ENCODE peak calls at places on chromosomes 5 and 9, in five cellular contexts. I, S, J, T and G are unnamed samples.

GRCh38 chr9:113886471-113886870 is 10.4 kb downstream of the ZNF618 start:
- DNase-seq in S (no peak), J (no peak), T (no peak), I (no peak), G (peak)

GRCh38 chr5:61342066-61342465 is 10.0 kb downstream of the ZSWIM6 start:
- DNase-seq in S (no peak), J (no peak), I (no peak), T (no peak), G (no peak)

GRCh38 chr5:1735320-1735970 is 64.2 kb downstream of the MRPL36 start:
- DNase-seq in J (no peak), S (no peak), I (peak), T (no peak), G (no peak)

GRCh38 chr5:148474025-148474511 is 90.3 kb downstream of the FBXO38 start:
- DNase-seq in I (no peak), J (no peak), S (no peak), T (no peak), G (no peak)

GRCh38 chr9:27408523-27408922 is 111.6 kb upstream of the EQTN start:
- DNase-seq in T (no peak), S (no peak), I (no peak), J (no peak), G (no peak)

GRCh38 chr9:26655166-26655565 is 237.4 kb downstream of the CAAP1 start:
- DNase-seq in J (no peak), T (no peak), S (no peak), I (no peak), G (no peak)

GRCh38 chr9:114307323-114308250 is 15.3 kb upstream of the ORM1 start:
- DNase-seq in I (peak), T (no peak), S (no peak), J (no peak), G (peak)

GRCh38 chr5:177403826-177404640 is 3.6 kb upstream of the PFN3 start:
- DNase-seq in S (no peak), I (peak), T (peak), J (peak), G (peak)

GRCh38 chr9:16873131-16873787 is 2.8 kb upstream of the BNC2 start:
- DNase-seq in S (no peak), J (no peak), T (no peak), I (no peak), G (no peak)

GRCh38 chr9:128688501-128689292 is at the start of gene SET:
- DNase-seq in T (peak), J (peak), I (peak), S (peak), G (peak)

GRCh38 chr5:120655828-120656435 is 191.8 kb downstream of the PRR16 start:
- DNase-seq in J (no peak), S (peak), T (no peak), I (no peak), G (no peak)

GRCh38 chr5:76460104-76460503 is 57.0 kb downstream of the IQGAP2 start:
- DNase-seq in S (no peak), T (no peak), J (no peak), I (no peak), G (no peak)

GRCh38 chr9:33988219-33988890 is 60.3 kb downstream of the UBAP2 start:
- DNase-seq in S (no peak), I (no peak), T (no peak), J (no peak), G (no peak)

GRCh38 chr9:97176206-97176605 is 131.3 kb upstream of the CCDC180 start:
- DNase-seq in I (no peak), S (no peak), T (no peak), J (no peak), G (no peak)

GRCh38 chr5:52880541-52880940 is 92.8 kb downstream of the ITGA1 start:
- DNase-seq in T (no peak), J (no peak), S (no peak), I (no peak), G (no peak)

DNA sequence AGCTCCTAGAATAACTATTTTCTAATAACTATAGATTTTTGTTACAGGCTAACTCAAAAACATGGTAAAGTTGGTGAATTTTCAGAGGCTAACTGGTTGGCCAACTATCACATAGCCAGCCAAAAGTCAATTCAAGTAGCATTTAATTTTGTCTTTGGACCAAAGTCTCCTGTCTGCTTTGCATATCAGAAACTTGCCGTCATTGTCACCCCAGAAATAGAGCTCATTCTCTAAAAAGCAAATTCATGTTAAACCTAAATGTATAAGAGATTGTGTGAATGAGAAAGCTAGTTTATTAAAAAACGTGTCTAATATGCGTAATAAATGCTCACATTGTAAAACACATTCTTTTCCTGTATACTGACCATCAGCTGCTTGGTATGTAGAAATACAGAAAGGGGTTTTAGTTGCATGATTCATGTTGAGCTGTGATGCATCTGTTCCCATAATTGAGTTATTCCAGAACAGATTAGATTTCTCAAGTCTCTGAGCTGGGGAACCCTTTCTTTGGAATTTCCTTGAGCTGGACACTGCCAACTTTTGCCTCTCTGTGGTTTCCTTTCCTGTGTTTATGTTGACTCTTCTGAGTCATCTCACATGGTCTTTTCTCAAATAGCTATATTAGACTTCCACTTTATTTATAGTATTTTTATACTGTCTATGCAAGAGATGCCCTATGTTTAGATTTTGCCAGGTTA is 7.3 kb downstream of the SRFBP1 start:
- DNase-seq in S (no peak), T (no peak), J (no peak), I (no peak), G (no peak)
- H3K27ac ChIP-seq in S (no peak), T (no peak), J (no peak), I (no peak), G (peak)

GRCh38 chr9:125648294-125648693 is 58.7 kb downstream of the MAPKAP1 start:
- DNase-seq in J (no peak), T (no peak), S (no peak), I (no peak), G (no peak)

GRCh38 chr9:125649826-125650225 is 57.2 kb downstream of the MAPKAP1 start:
- DNase-seq in T (no peak), I (no peak), J (no peak), S (no peak), G (no peak)

GRCh38 chr9:125649315-125649714 is 57.7 kb downstream of the MAPKAP1 start:
- DNase-seq in T (no peak), I (no peak), S (no peak), J (no peak), G (no peak)

GRCh38 chr9:125644819-125645507 is 62.0 kb downstream of the MAPKAP1 start:
- DNase-seq in J (no peak), T (no peak), I (no peak), S (no peak), G (no peak)

DNA sequence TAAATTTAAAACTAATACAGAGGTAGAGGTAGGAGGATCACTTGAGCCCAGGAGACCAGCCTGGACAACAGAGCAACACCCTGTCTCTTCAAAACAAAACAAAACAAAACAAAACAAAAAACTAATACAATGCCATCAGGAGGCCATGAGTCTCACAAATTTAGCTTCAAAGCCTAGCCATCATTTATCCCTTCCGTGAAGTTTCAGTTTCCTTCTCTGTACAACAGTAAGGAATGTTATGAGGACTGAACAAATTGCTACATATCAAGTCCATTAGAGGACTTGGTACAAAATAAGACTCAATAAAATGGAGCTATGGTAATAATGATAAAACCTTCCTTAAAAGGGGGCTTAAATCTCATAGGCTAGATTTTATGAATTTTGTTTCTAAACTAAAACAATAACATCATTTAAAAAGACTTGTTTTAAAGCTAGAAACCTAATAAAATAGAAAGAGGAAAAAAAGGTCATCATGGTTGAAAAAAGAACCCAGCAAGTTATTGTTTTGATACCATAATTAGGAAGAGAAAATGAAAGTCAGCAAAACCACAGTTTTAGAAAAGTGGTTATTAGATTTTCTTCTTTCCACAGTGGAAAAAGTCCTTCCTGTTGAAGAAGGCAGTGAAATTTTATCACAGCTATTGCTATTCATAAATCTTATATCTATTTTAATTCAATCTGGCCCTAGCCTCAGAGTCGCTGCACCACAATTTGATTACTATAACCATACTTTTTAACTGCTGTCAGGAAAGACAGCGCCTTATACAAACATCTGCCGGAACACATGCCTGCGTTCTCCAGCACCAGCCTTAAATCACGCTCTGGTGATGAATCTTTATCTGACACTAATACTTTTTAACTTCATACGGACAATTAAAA is 60.5 kb downstream of the MAPKAP1 start:
- DNase-seq in I (no peak), T (no peak), J (no peak), S (no peak), G (no peak)
- H3K27ac ChIP-seq in I (no peak), T (peak), J (peak), S (no peak), G (peak)

DNA sequence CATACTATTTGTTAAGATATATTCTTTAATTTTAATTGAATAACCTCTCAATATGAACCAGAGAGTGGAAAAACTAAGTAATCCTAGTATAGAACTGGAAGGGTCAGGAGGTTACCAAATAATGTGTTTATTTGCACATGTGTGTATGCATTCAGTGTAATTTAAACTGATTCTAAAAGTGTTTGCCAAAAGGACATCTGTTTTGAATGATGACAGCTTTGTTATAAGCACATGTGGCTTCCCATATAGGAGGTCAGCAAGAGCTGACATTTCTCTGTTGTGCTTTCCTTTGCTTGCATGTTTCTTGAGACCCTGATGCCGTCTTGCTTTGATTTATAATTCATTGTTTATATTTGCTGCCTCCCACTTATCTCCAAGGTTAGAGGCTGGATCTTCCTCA is 383.4 kb downstream of the BRINP1 start:
- DNase-seq in I (no peak), S (no peak), T (no peak), J (no peak), G (no peak)
- H3K27ac ChIP-seq in I (no peak), S (no peak), T (no peak), J (no peak), G (no peak)

DNA sequence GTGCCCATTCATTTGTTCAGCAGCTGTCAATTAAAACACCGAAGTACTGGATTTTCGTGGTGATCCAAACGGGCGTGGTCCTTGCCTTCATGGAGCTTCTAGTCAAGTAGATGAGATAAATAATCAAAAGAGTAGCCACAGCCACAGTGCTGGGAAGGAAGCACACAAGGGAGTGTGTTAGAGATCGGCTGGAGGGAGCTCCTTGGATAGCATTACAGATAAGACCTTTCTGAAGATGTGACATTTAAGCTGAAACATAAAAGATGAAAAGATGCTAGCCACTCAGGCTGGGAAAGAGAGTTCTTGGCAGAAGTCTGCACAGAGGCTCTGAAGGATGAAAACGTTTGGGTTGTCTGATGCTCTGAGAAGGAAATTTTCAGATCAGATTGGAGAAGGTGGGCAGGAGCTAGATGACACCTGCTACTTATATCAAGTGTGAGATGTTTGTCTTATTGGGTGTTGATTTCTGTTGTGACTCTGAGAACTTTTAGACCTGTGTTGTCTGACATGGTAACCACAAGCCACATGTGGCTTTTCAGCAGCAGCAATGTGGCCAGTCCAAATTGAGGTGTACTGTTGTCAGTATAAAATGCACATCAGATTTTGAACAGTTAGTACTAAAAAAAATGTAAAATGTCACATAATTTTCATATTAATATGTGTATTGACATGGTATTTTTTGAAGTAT is 123.9 kb downstream of the TLE4 start:
- DNase-seq in S (no peak), T (no peak), J (no peak), I (no peak), G (peak)
- H3K27ac ChIP-seq in S (no peak), T (no peak), J (no peak), I (no peak), G (no peak)

GRCh38 chr9:117656007-117656406 is 48.2 kb upstream of the TLR4 start:
- DNase-seq in I (no peak), T (no peak), J (no peak), S (no peak), G (no peak)
- H3K27ac ChIP-seq in I (no peak), T (no peak), J (no peak), S (no peak), G (no peak)

DNA sequence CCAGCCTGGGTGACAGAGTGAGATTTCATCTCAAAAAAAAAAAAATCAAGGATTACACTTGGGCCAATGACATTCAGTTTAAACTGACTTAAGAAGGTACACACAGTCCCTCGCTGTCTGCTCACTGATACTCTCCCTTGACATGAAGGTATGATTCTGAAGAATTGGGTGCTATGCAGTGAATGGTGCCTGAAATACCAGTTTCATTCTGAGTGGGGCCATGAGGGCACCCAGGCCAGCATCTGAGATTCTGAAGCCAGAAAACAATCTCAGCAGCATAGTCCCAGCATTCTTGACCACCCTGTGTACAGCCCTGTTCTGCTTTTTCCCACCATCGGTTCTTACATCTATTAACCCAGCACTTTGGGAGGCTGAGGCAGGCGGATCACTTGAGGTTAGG is 7.8 kb upstream of the ZNF354B start:
- DNase-seq in J (no peak), T (no peak), S (no peak), I (no peak), G (no peak)
- H3K27ac ChIP-seq in J (no peak), T (no peak), S (no peak), I (no peak), G (no peak)

GRCh38 chr9:79661926-79662552 is 90.3 kb downstream of the TLE4 start:
- DNase-seq in T (no peak), S (no peak), J (no peak), I (no peak), G (no peak)
- H3K27ac ChIP-seq in T (no peak), S (no peak), J (no peak), I (no peak), G (no peak)

GRCh38 chr9:13387668-13388124 is 108.2 kb upstream of the MPDZ start:
- DNase-seq in J (no peak), S (no peak), T (no peak), I (no peak), G (no peak)
- H3K27ac ChIP-seq in J (no peak), S (no peak), T (no peak), I (no peak), G (peak)

DNA sequence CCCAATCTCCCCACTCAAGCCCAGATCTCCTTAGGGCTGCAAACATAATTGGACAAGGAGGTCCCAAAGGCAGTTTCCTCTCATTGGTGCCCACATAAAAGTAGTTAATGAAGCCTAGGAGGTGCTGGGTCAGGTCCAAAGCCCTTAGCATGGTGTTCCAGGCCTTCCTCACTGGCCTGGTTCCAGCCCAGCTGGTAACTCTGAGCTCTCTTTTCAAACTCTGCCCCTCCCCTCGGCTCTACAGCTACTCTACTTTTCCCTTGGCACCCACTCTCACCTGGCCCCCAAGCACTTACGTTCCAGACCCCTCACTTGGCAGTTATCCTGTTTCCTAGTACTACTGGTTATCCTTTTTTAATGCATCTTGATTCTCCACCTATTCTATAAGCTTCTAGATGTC is 9.9 kb downstream of the SEPTIN8 start:
- DNase-seq in S (no peak), T (no peak), J (no peak), I (no peak), G (no peak)
- H3K27ac ChIP-seq in S (no peak), T (no peak), J (no peak), I (no peak), G (no peak)

GRCh38 chr9:87322840-87323635 is 174.6 kb upstream of the DAPK1 start:
- DNase-seq in T (no peak), S (no peak), I (no peak), J (no peak), G (no peak)
- H3K27ac ChIP-seq in T (no peak), S (no peak), I (no peak), J (no peak), G (no peak)